ENCODE peak calls at places on chromosomes 4 and X, in eight cellular contexts. Z is breast epithelium, A is tibial artery, Q is HL-60, H is MM.1S, D is mammary epithelial cell, N is heart right ventricle, G is thoracic aorta. J is an unnamed sample.
A peak's percentile ranks its signal among the peaks of the same experiment; 100 is the strongest.

GRCh38 chr4:114597410-114598115 is 1.0 kb upstream of the UGT8 start:
- DNase-seq in Z (peak; percentile 20), A (no peak), Q (no peak), H (no peak), D (no peak), N (no peak), G (no peak), J (no peak)

GRCh38 chr4:136768925-136769275 is 763.4 kb downstream of the PCDH18 start:
- DNase-seq in Z (no peak), A (no peak), Q (no peak), H (no peak), D (no peak), N (no peak), G (no peak), J (no peak)

GRCh38 chrX:37349131-37350033 is at the start of gene PRRG1:
- DNase-seq in Z (peak; percentile 38), A (peak; percentile 86), Q (no peak), H (peak; percentile 8), D (peak; percentile 78), N (peak; percentile 81), G (peak; percentile 9), J (no peak)

GRCh38 chrX:18873189-18873791 is 110.6 kb downstream of the PHKA2 start:
- DNase-seq in Z (no peak), A (peak; percentile 78), Q (no peak), H (no peak), D (peak; percentile 81), N (peak; percentile 40), G (no peak), J (no peak)

GRCh38 chr4:70583952-70584834 is 7.9 kb upstream of the AMBN start:
- DNase-seq in Z (no peak), A (no peak), Q (no peak), H (no peak), D (peak; percentile 90), N (no peak), G (no peak), J (no peak)

GRCh38 chr4:175125410-175126068 is 207.4 kb downstream of the ADAM29 start:
- DNase-seq in Z (no peak), A (no peak), Q (no peak), H (peak; percentile 11), D (peak; percentile 17), N (no peak), G (no peak), J (no peak)

GRCh38 chrX:22634081-22634480 is 361.4 kb downstream of the CBLL2 start:
- DNase-seq in Z (no peak), A (no peak), Q (no peak), H (no peak), D (peak; percentile 39), N (no peak), G (no peak), J (no peak)

GRCh38 chr4:106795326-106795725 is 240.8 kb downstream of the DKK2 start:
- DNase-seq in Z (no peak), A (no peak), Q (no peak), H (no peak), D (no peak), N (no peak), G (no peak), J (no peak)

GRCh38 chr4:40183615-40184411 is 13.0 kb upstream of the RHOH start:
- DNase-seq in Z (no peak), A (no peak), Q (peak; percentile 9), H (peak; percentile 30), D (peak; percentile 90), N (no peak), G (no peak), J (no peak)

GRCh38 chr4:113446019-113446418 is 315.5 kb downstream of the CAMK2D start:
- DNase-seq in Z (no peak), A (no peak), Q (no peak), H (no peak), D (peak; percentile 98), N (no peak), G (no peak), J (peak; percentile 74)

GRCh38 chr4:165355900-165356300 is 22.9 kb upstream of the CPE start:
- DNase-seq in Z (no peak), A (no peak), Q (no peak), H (peak; percentile 43), D (no peak), N (no peak), G (no peak), J (no peak)

GRCh38 chrX:46444011-46444410 is 101.2 kb downstream of the ZNF674 start:
- DNase-seq in Z (no peak), A (no peak), Q (peak; percentile 51), H (no peak), D (peak; percentile 85), N (no peak), G (no peak), J (peak; percentile 74)

GRCh38 chrX:11770320-11770719 is 12.3 kb downstream of the MSL3 start:
- DNase-seq in Z (no peak), A (no peak), Q (peak; percentile 54), H (peak; percentile 63), D (peak; percentile 31), N (no peak), G (no peak), J (no peak)

GRCh38 chrX:4315891-4316290 is 602.4 kb upstream of the PRKX start:
- DNase-seq in Z (no peak), A (no peak), Q (no peak), H (no peak), D (no peak), N (no peak), G (no peak), J (no peak)

GRCh38 chr4:156970501-156971167 is 965 bp downstream of the PDGFC start:
- DNase-seq in Z (peak; percentile 57), A (peak; percentile 82), Q (peak; percentile 48), H (peak; percentile 55), D (peak; percentile 70), N (peak; percentile 64), G (no peak), J (no peak)

GRCh38 chrX:56813318-56813837 is 84.3 kb downstream of the NBDY start:
- DNase-seq in Z (peak; percentile 57), A (no peak), Q (peak; percentile 62), H (no peak), D (peak; percentile 96), N (no peak), G (no peak), J (no peak)

DNA sequence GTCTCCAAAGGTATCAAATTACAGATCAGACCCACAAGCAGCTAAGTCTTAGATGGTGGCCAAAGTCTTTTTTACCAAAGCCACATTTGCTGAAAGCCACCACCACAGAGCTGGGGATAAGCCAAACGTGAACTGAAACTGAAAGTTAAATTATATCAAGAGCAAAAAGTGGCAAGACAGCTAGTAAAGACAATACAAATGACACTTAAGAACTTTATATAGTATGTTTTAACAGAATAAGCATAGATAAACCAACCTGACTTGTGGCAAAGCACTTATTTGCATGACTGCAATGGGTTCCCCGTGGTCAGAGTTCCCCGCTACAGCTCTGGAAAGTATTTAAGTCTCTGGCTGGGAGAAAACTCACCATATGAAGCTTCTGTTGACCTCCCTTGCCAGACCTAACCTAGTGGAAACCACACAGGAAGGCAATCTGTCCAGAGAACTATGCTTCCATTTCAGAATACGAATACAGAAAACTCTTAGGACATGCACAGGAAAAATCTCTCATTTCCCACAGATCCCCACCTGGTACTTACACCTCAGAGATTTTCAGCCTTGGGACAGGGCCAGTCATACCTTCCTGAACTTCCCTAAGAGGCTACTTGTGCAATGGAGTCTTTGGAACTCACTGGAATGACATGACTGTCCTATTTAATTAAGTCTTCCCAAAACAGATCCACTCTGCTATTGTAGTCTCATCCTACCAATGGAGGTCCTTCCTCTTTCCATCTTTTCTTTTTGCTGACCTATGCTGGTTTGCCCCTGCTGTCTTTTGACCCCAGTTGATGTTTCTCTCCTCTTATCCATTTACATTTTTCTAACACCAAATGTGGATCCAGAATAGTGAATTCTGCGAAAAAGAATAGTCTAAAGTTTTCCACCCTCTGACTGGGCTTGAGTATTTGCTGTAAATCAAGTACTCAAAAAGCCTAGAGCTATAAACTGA is 225.1 kb downstream of the NR3C2 start:
- DNase-seq in Z (no peak), A (no peak), Q (no peak), H (peak; percentile 93), D (no peak), N (no peak), G (no peak), J (no peak)
- H3K4me3 ChIP-seq in Z (peak overlapping the region; percentile 10), A (peak overlapping the region; percentile 32), Q (no peak overlapping the region), H (peak overlapping the region; percentile 53), D (no peak overlapping the region), N (peak overlapping the region; percentile 38), G (peak overlapping the region; percentile 44), J (peak overlapping the region; percentile 26)

DNA sequence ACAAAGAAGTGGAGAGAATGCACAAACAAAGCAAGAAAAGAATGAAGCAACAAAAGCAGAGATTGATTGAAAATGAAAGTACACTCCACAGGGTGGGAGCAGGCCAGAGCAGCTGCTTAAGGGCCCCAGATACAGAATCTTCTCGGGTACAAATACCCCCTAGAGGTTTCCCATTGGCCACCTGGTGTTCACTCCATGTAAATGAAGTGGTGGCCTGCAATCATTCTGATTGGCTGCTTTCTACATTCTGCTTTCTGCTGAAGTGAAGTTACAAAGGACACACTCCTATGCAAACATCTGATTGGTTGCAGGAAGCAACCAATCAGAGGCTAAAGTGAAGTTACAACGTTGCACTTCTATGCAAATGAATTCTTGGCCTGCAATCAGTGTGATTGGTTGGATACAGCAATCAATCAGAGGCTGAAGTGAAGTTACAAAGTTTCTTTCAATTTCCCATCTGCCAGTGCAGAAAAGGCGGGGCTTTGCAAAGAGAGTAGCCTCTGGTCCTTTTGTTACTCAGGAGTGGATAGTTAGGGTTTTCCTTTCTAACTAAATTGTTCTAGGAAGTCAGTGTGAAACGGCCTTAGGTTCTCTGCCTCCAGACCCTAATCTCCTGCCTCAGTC is 19.0 kb upstream of the GPC4 start:
- DNase-seq in Z (no peak), A (no peak), Q (no peak), H (no peak), D (no peak), N (no peak), G (no peak), J (no peak)
- TF ChIP-seq CTCF in Z (no peak), A (no peak), Q (no peak), H (no peak), D (no peak), N (no peak), G (no peak), J (no peak)

GRCh38 chr4:150949943-150950342 is 65.1 kb downstream of the LRBA start:
- DNase-seq in Z (no peak), A (no peak), Q (no peak), H (no peak), D (no peak), N (no peak), G (no peak), J (no peak)
- H3K4me3 ChIP-seq in Z (no peak overlapping the region), A (no peak overlapping the region), Q (no peak overlapping the region), H (no peak overlapping the region), D (no peak overlapping the region), N (no peak overlapping the region), G (no peak overlapping the region), J (no peak overlapping the region)

DNA sequence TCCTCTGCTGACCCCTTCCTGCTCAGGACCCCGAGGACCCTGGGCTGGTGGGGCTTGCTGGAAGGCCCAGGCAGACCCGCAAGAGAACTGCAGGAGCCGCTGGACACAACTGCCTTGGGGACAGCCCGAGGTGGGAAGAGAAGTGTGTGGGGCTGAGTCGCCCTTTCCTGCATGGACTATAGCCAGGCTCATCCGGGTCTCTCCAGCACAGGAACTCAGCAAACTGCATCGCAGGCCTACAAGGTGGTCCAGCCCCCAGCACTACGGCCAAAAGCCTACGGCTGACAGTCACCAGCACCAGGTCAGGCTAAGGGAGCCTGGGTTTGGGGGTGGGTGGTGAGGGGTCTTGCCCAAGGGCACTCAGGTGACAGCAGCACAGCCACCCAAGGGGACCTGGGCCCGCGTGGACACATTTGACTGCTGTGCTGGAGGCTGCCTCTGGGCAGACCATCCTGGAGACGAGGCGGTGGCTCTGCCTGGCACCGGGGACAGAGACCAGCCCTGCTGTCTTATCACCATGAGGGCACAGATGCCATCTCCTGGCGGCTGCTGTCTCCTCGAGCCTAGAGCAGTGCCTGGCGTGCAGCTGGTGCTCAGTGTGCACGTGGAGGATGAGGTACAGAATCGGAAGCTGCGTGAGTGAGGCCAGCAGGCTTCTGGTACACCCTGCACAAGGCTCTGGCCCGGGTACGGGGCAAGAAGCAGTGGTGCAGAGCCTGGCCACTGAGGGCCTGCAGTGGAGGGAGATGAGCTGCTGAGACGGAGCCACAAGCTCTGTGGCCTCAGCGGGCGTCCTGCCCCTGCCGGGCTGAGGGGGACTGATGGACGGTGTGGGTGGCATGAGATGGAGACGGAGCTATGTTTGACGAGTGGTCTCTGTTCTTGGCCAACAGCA is 15.1 kb downstream of the LRPAP1 start:
- DNase-seq in Z (no peak), A (peak; percentile 61), Q (no peak), H (no peak), D (no peak), N (no peak), G (no peak), J (no peak)
- TF ChIP-seq CTCF in Z (no peak), A (no peak), Q (no peak), H (no peak), D (no peak), N (no peak), G (no peak), J (no peak)